ENCODE peak calls at places on chromosome 21, in seven cellular contexts. U is GM06990, Y is DND-41, F is endothelial cell, B is HCT116, J is AG08396, X is MG63. K is an unnamed sample.

GRCh38 chr21:37350472-37350871 is 16.1 kb upstream of the DYRK1A start:
- DNase-seq in U (no peak), Y (no peak), F (no peak), B (no peak), J (no peak), X (no peak), K (no peak)

GRCh38 chr21:41761211-41762181 is 5.4 kb downstream of the RIPK4 start:
- DNase-seq in U (no peak), Y (no peak), F (no peak), B (no peak), J (no peak), X (no peak), K (no peak)

GRCh38 chr21:17818158-17819113 is 720 bp downstream of the C21orf91 start:
- DNase-seq in U (peak), Y (peak), F (peak), B (no peak), J (peak), X (peak), K (peak)

GRCh38 chr21:35254006-35254751 is 205.1 kb upstream of the RUNX1 start:
- DNase-seq in U (no peak), Y (no peak), F (no peak), B (no peak), J (no peak), X (no peak), K (no peak)

GRCh38 chr21:43985690-43986251 is 26.3 kb upstream of the TRAPPC10 start:
- DNase-seq in U (no peak), Y (no peak), F (no peak), B (no peak), J (no peak), X (no peak), K (no peak)

GRCh38 chr21:44966135-44967081 is 26.6 kb downstream of the SLX9 start:
- DNase-seq in U (no peak), Y (no peak), F (no peak), B (no peak), J (no peak), X (no peak), K (no peak)

GRCh38 chr21:40507978-40508377 is 339.0 kb downstream of the DSCAM start:
- DNase-seq in U (no peak), Y (no peak), F (no peak), B (no peak), J (peak), X (no peak), K (no peak)

GRCh38 chr21:46664316-46664995 is 29.0 kb downstream of the PRMT2 start:
- DNase-seq in U (no peak), Y (no peak), F (no peak), B (no peak), J (no peak), X (no peak), K (no peak)

GRCh38 chr21:41207401-41208388 is 39.7 kb downstream of the BACE2 start:
- DNase-seq in U (no peak), Y (no peak), F (no peak), B (no peak), J (peak), X (no peak), K (peak)

GRCh38 chr21:20997308-20997632 is 939 bp upstream of the NCAM2 start:
- DNase-seq in U (no peak), Y (no peak), F (no peak), B (no peak), J (no peak), X (no peak), K (no peak)

GRCh38 chr21:25188639-25189038 is 418.6 kb downstream of the MRPL39 start:
- DNase-seq in U (peak), Y (no peak), F (no peak), B (no peak), J (no peak), X (no peak), K (no peak)

GRCh38 chr21:38777015-38777414 is 28.7 kb upstream of the ETS2 start:
- DNase-seq in U (no peak), Y (no peak), F (no peak), B (no peak), J (no peak), X (no peak), K (no peak)

GRCh38 chr21:28317177-28317950 is 675.3 kb downstream of the LTN1 start:
- DNase-seq in U (no peak), Y (no peak), F (no peak), B (no peak), J (no peak), X (no peak), K (peak)

GRCh38 chr21:38298833-38299232 is 42.0 kb downstream of the KCNJ15 start:
- DNase-seq in U (no peak), Y (no peak), F (no peak), B (no peak), J (no peak), X (no peak), K (no peak)

GRCh38 chr21:44528634-44528995 is 11.4 kb downstream of the KRTAP10-1 start:
- DNase-seq in U (no peak), Y (no peak), F (no peak), B (no peak), J (no peak), X (no peak), K (no peak)

GRCh38 chr21:19684328-19684727 is 1280.7 kb upstream of the TMPRSS15 start:
- DNase-seq in U (no peak), Y (no peak), F (no peak), B (no peak), J (no peak), X (no peak), K (no peak)

GRCh38 chr21:35664683-35665082 is 395.6 kb downstream of the SETD4 start:
- DNase-seq in U (no peak), Y (peak), F (no peak), B (peak), J (no peak), X (no peak), K (no peak)

GRCh38 chr21:46285206-46285661 is at the start of gene MCM3AP:
- DNase-seq in U (no peak), Y (no peak), F (no peak), B (no peak), J (no peak), X (no peak), K (no peak)

GRCh38 chr21:37868896-37869295 is 47.4 kb downstream of the KCNJ6 start:
- DNase-seq in U (no peak), Y (no peak), F (no peak), B (no peak), J (peak), X (peak), K (no peak)

K was measured in mucosa of gallbladder.